ENCODE peak calls at places on chromosomes 7 and 10, in eight cellular contexts. One of them, this sample, is unnamed.

GRCh38 chr10:61262486-61263261 is 190.5 kb downstream of the TMEM26 start:
- DNase-seq in neural progenitor cell: no peak
- DNase-seq in thoracic aorta: no peak
- DNase-seq in activated CD4-positive, alpha-beta T cell treated with anti-CD3 and anti-CD28 coated beads for 4 hours: no peak
- DNase-seq in activated naive CD4-positive, alpha-beta T cell treated with Interleukin-2 at 50 U/mL for 16 hours: no peak
- DNase-seq in tibial artery: no peak
- DNase-seq in RKO: no peak
- DNase-seq in SIG-M5: no peak
- DNase-seq in this sample: no peak

GRCh38 chr7:113867325-113867724 is 51.5 kb downstream of the PPP1R3A start:
- DNase-seq in tibial artery: no peak
- DNase-seq in activated CD4-positive, alpha-beta T cell treated with anti-CD3 and anti-CD28 coated beads for 4 hours: no peak
- DNase-seq in SIG-M5: no peak
- DNase-seq in RKO: no peak
- DNase-seq in activated naive CD4-positive, alpha-beta T cell treated with Interleukin-2 at 50 U/mL for 16 hours: no peak
- DNase-seq in neural progenitor cell: no peak
- DNase-seq in thoracic aorta: no peak
- DNase-seq in this sample: no peak

GRCh38 chr7:30800785-30801252 is 29.6 kb downstream of the MINDY4 start:
- DNase-seq in SIG-M5: no peak
- DNase-seq in neural progenitor cell: peak; percentile 79
- DNase-seq in tibial artery: peak; percentile 74
- DNase-seq in activated naive CD4-positive, alpha-beta T cell treated with Interleukin-2 at 50 U/mL for 16 hours: no peak
- DNase-seq in RKO: peak; percentile 57
- DNase-seq in activated CD4-positive, alpha-beta T cell treated with anti-CD3 and anti-CD28 coated beads for 4 hours: peak; percentile 24
- DNase-seq in thoracic aorta: no peak
- DNase-seq in this sample: no peak

GRCh38 chr7:44976040-44976745 is 2.6 kb downstream of the MYO1G start:
- DNase-seq in neural progenitor cell: no peak
- DNase-seq in tibial artery: no peak
- DNase-seq in activated CD4-positive, alpha-beta T cell treated with anti-CD3 and anti-CD28 coated beads for 4 hours: no peak
- DNase-seq in SIG-M5: no peak
- DNase-seq in activated naive CD4-positive, alpha-beta T cell treated with Interleukin-2 at 50 U/mL for 16 hours: no peak
- DNase-seq in thoracic aorta: no peak
- DNase-seq in RKO: no peak
- DNase-seq in this sample: no peak

GRCh38 chr10:62083413-62083794 is 181.9 kb downstream of the ARID5B start:
- DNase-seq in neural progenitor cell: no peak
- DNase-seq in RKO: no peak
- DNase-seq in SIG-M5: no peak
- DNase-seq in activated naive CD4-positive, alpha-beta T cell treated with Interleukin-2 at 50 U/mL for 16 hours: no peak
- DNase-seq in thoracic aorta: no peak
- DNase-seq in activated CD4-positive, alpha-beta T cell treated with anti-CD3 and anti-CD28 coated beads for 4 hours: no peak
- DNase-seq in tibial artery: no peak
- DNase-seq in this sample: no peak

GRCh38 chr7:29360633-29361625 is 166.4 kb downstream of the CHN2 start:
- DNase-seq in activated CD4-positive, alpha-beta T cell treated with anti-CD3 and anti-CD28 coated beads for 4 hours: no peak
- DNase-seq in activated naive CD4-positive, alpha-beta T cell treated with Interleukin-2 at 50 U/mL for 16 hours: no peak
- DNase-seq in neural progenitor cell: no peak
- DNase-seq in RKO: no peak
- DNase-seq in SIG-M5: no peak
- DNase-seq in tibial artery: no peak
- DNase-seq in thoracic aorta: no peak
- DNase-seq in this sample: no peak

GRCh38 chr10:82267014-82267413 is 392.0 kb downstream of the NRG3 start:
- DNase-seq in tibial artery: no peak
- DNase-seq in RKO: no peak
- DNase-seq in SIG-M5: no peak
- DNase-seq in neural progenitor cell: no peak
- DNase-seq in activated CD4-positive, alpha-beta T cell treated with anti-CD3 and anti-CD28 coated beads for 4 hours: no peak
- DNase-seq in thoracic aorta: no peak
- DNase-seq in activated naive CD4-positive, alpha-beta T cell treated with Interleukin-2 at 50 U/mL for 16 hours: no peak
- DNase-seq in this sample: no peak

GRCh38 chr7:92137531-92137930 is 3.3 kb upstream of the CYP51A1 start:
- DNase-seq in activated CD4-positive, alpha-beta T cell treated with anti-CD3 and anti-CD28 coated beads for 4 hours: no peak
- DNase-seq in RKO: no peak
- DNase-seq in tibial artery: no peak
- DNase-seq in SIG-M5: no peak
- DNase-seq in thoracic aorta: no peak
- DNase-seq in activated naive CD4-positive, alpha-beta T cell treated with Interleukin-2 at 50 U/mL for 16 hours: no peak
- DNase-seq in neural progenitor cell: no peak
- DNase-seq in this sample: no peak

GRCh38 chr10:63319231-63319630 is 146.5 kb downstream of the JMJD1C start:
- DNase-seq in activated naive CD4-positive, alpha-beta T cell treated with Interleukin-2 at 50 U/mL for 16 hours: no peak
- DNase-seq in tibial artery: no peak
- DNase-seq in RKO: no peak
- DNase-seq in SIG-M5: no peak
- DNase-seq in activated CD4-positive, alpha-beta T cell treated with anti-CD3 and anti-CD28 coated beads for 4 hours: no peak
- DNase-seq in neural progenitor cell: no peak
- DNase-seq in thoracic aorta: no peak
- DNase-seq in this sample: no peak

GRCh38 chr10:78577673-78578072 is 491.1 kb upstream of the ZMIZ1 start:
- DNase-seq in neural progenitor cell: no peak
- DNase-seq in RKO: no peak
- DNase-seq in thoracic aorta: no peak
- DNase-seq in activated CD4-positive, alpha-beta T cell treated with anti-CD3 and anti-CD28 coated beads for 4 hours: no peak
- DNase-seq in SIG-M5: no peak
- DNase-seq in tibial artery: no peak
- DNase-seq in activated naive CD4-positive, alpha-beta T cell treated with Interleukin-2 at 50 U/mL for 16 hours: no peak
- DNase-seq in this sample: no peak

GRCh38 chr7:15508258-15508657 is 53.6 kb downstream of the AGMO start:
- DNase-seq in SIG-M5: no peak
- DNase-seq in activated naive CD4-positive, alpha-beta T cell treated with Interleukin-2 at 50 U/mL for 16 hours: no peak
- DNase-seq in tibial artery: no peak
- DNase-seq in activated CD4-positive, alpha-beta T cell treated with anti-CD3 and anti-CD28 coated beads for 4 hours: no peak
- DNase-seq in neural progenitor cell: no peak
- DNase-seq in thoracic aorta: no peak
- DNase-seq in RKO: no peak
- DNase-seq in this sample: no peak

GRCh38 chr10:68684413-68684812 is 36.6 kb upstream of the CCAR1 start:
- DNase-seq in SIG-M5: no peak
- DNase-seq in RKO: no peak
- DNase-seq in tibial artery: no peak
- DNase-seq in thoracic aorta: no peak
- DNase-seq in activated CD4-positive, alpha-beta T cell treated with anti-CD3 and anti-CD28 coated beads for 4 hours: no peak
- DNase-seq in neural progenitor cell: no peak
- DNase-seq in activated naive CD4-positive, alpha-beta T cell treated with Interleukin-2 at 50 U/mL for 16 hours: peak; percentile 7
- DNase-seq in this sample: no peak

This sample was measured in type B pancreatic cell.